ENCODE peak calls at places on chromosomes 11 and 22, in seven cellular contexts. Z is right cardiac atrium; K is stimulated activated naive CD4-positive, alpha-beta T cell; J is activated naive CD8-positive, alpha-beta T cell treated with anti-CD3 and anti-CD28 coated beads, Interleukin-2, amount 50 U/mL, for 24 hours; G is Caco-2; V is hypothalamus; Q is right lobe of liver. M is an unnamed sample.
A peak's percentile ranks its signal among the peaks of the same experiment; 100 is the strongest.

GRCh38 chr11:76850815-76851214 is 9.9 kb upstream of the ACER3 start:
- DNase-seq in Z (peak; percentile 77), J (no peak), K (no peak), G (no peak), V (no peak), Q (peak; percentile 82), M (no peak)

GRCh38 chr22:19815093-19815822 is 39.4 kb downstream of the GNB1L start:
- DNase-seq in K (no peak), J (no peak), Q (no peak), V (no peak), G (no peak), Z (no peak), M (no peak)

GRCh38 chr11:41826129-41826528 is 366.7 kb upstream of the LRRC4C start:
- DNase-seq in J (no peak), G (no peak), V (no peak), Z (no peak), K (no peak), Q (no peak), M (no peak)

GRCh38 chr11:111860257-111860656 is 11.1 kb downstream of the ALG9 start:
- DNase-seq in V (no peak), K (no peak), Z (no peak), G (no peak), J (no peak), Q (no peak), M (no peak)

GRCh38 chr22:47294571-47294970 is 532.1 kb downstream of the TBC1D22A start:
- DNase-seq in Z (no peak), V (no peak), K (no peak), G (no peak), Q (no peak), J (no peak), M (no peak)

GRCh38 chr22:50473088-50473487 is 1.7 kb downstream of the SBF1 start:
- DNase-seq in G (no peak), Z (no peak), K (peak; percentile 17), V (no peak), Q (no peak), J (peak; percentile 52), M (peak; percentile 51)

GRCh38 chr11:130436171-130436570 is 7.8 kb upstream of the ADAMTS8 start:
- DNase-seq in G (no peak), K (no peak), Z (no peak), V (no peak), J (no peak), Q (no peak), M (no peak)

GRCh38 chr11:59078435-59078834 is 7.7 kb upstream of the GLYATL1B start:
- DNase-seq in Q (no peak), J (no peak), V (no peak), Z (no peak), G (no peak), K (no peak), M (no peak)

GRCh38 chr11:57514538-57515331 is 767 bp downstream of the SLC43A1 start:
- DNase-seq in Q (peak; percentile 93), G (peak; percentile 54), Z (peak; percentile 88), J (peak; percentile 65), V (no peak), K (peak; percentile 21), M (peak; percentile 55)

GRCh38 chr11:2267306-2267861 is 3.0 kb downstream of the ASCL2 start:
- DNase-seq in K (no peak), V (no peak), Q (peak; percentile 51), J (no peak), G (no peak), Z (peak; percentile 28), M (no peak)

GRCh38 chr11:6219359-6219758 is 14.0 kb downstream of the C11orf42 start:
- DNase-seq in Q (no peak), Z (no peak), J (no peak), G (no peak), V (no peak), K (no peak), M (no peak)

GRCh38 chr11:2885017-2885675 is 429 bp downstream of the CDKN1C start:
- DNase-seq in Z (peak; percentile 87), V (no peak), G (no peak), J (peak; percentile 44), Q (no peak), K (no peak), M (peak; percentile 26)

GRCh38 chr11:34358258-34358665 is 452 bp upstream of the ABTB2 start:
- DNase-seq in K (no peak), Q (peak; percentile 89), Z (peak; percentile 83), G (peak; percentile 81), V (no peak), J (no peak), M (no peak)

GRCh38 chr11:73321342-73322110 is 13.4 kb downstream of the ARHGEF17 start:
- DNase-seq in Q (no peak), Z (peak; percentile 90), V (no peak), J (no peak), G (no peak), K (no peak), M (no peak)

GRCh38 chr11:86978247-86978646 is 23.1 kb upstream of the FZD4 start:
- DNase-seq in G (no peak), Q (no peak), Z (no peak), J (no peak), K (no peak), V (no peak), M (no peak)

GRCh38 chr11:60978546-60979380 is 7.3 kb downstream of the CD6 start:
- DNase-seq in J (peak; percentile 89), Z (no peak), K (no peak), G (peak; percentile 9), Q (no peak), V (no peak), M (peak; percentile 49)

GRCh38 chr11:76891285-76891684 is 30.6 kb downstream of the ACER3 start:
- DNase-seq in G (no peak), Q (no peak), J (no peak), Z (no peak), V (no peak), K (no peak), M (no peak)

GRCh38 chr22:39908737-39909136 is 7.9 kb downstream of the GRAP2 start:
- DNase-seq in V (no peak), Z (no peak), J (no peak), K (no peak), Q (no peak), G (no peak), M (no peak)

GRCh38 chr11:17730608-17731462 is 3.7 kb upstream of the KCNC1 start:
- DNase-seq in Q (peak; percentile 94), J (peak; percentile 75), V (peak; percentile 33), G (peak; percentile 81), K (peak; percentile 9), Z (peak; percentile 91), M (peak; percentile 42)

GRCh38 chr11:1231396-1232327 is 8.8 kb downstream of the MUC5B start:
- DNase-seq in Z (peak; percentile 62), Q (peak; percentile 52), K (no peak), J (no peak), G (peak; percentile 33), V (no peak), M (no peak)

GRCh38 chr11:122230387-122230760 is 114.4 kb upstream of the BLID start:
- DNase-seq in G (no peak), J (no peak), V (no peak), Q (no peak), K (no peak), Z (no peak), M (no peak)

GRCh38 chr11:122900803-122901202 is 18.2 kb downstream of the JHY start:
- DNase-seq in Z (no peak), G (no peak), J (no peak), Q (no peak), K (no peak), V (no peak), M (no peak)

GRCh38 chr11:115447273-115447864 is 56.8 kb downstream of the CADM1 start:
- DNase-seq in Z (no peak), J (no peak), G (no peak), Q (no peak), V (no peak), K (no peak), M (no peak)

GRCh38 chr11:76759092-76759491 is 24.1 kb upstream of the TSKU start:
- DNase-seq in Z (no peak), G (peak; percentile 12), Q (no peak), J (no peak), V (no peak), K (no peak), M (no peak)

GRCh38 chr22:19197997-19198865 is 19.7 kb upstream of the SLC25A1 start:
- DNase-seq in G (no peak), J (no peak), Q (no peak), K (no peak), Z (no peak), V (no peak), M (no peak)